ENCODE peak calls at places on chromosomes 1 and 21, in four cellular contexts. D, T, Q and A are unnamed samples. For H3K9me1, the result is how much of the 10 kb centered on the place peaks cover.

GRCh38 chr1:214514819-214515383 is 36.5 kb downstream of the PTPN14 start:
- DNase-seq in D (no peak), T (no peak), Q (no peak), A (no peak)

GRCh38 chr1:220879509-220880366 is 495 bp downstream of the HLX start:
- DNase-seq in D (peak), T (peak), Q (peak), A (no peak)

GRCh38 chr1:203351037-203351625 is at the start of gene FMOD:
- DNase-seq in D (peak), T (no peak), Q (peak), A (no peak)

GRCh38 chr1:53678507-53678906 is 60.5 kb downstream of the GLIS1 start:
- DNase-seq in D (peak), T (no peak), Q (no peak), A (no peak)

GRCh38 chr1:1069061-1069710 is 4.9 kb downstream of the RNF223 start:
- DNase-seq in D (peak), T (peak), Q (peak), A (peak)

GRCh38 chr1:203336097-203336496 is 14.8 kb downstream of the FMOD start:
- DNase-seq in D (no peak), T (no peak), Q (no peak), A (no peak)

GRCh38 chr1:225911207-225912130 is 12.6 kb downstream of the PYCR2 start:
- DNase-seq in D (peak), T (peak), Q (no peak), A (no peak)

GRCh38 chr1:111222308-111223125 is 5.0 kb upstream of the CHI3L2 start:
- DNase-seq in D (peak), T (peak), Q (peak), A (no peak)

GRCh38 chr1:79657916-79658662 is 651.6 kb upstream of the ADGRL4 start:
- DNase-seq in D (peak), T (no peak), Q (no peak), A (no peak)

GRCh38 chr1:109669246-109669948 is 1.5 kb downstream of the GSTM2 start:
- DNase-seq in D (no peak), T (peak), Q (no peak), A (no peak)

GRCh38 chr1:35500439-35500838 is 56.8 kb downstream of the KIAA0319L start:
- DNase-seq in D (no peak), T (no peak), Q (no peak), A (no peak)

GRCh38 chr1:107829083-107829771 is 135.8 kb downstream of the VAV3 start:
- DNase-seq in D (no peak), T (peak), Q (no peak), A (no peak)

GRCh38 chr1:32494196-32494595 is 29.3 kb downstream of the ZBTB8B start:
- DNase-seq in D (no peak), T (no peak), Q (peak), A (no peak)

GRCh38 chr1:201946224-201946908 is at the start of gene LMOD1:
- DNase-seq in D (peak), T (peak), Q (peak), A (no peak)

GRCh38 chr1:151606384-151606783 is 5.5 kb upstream of the SNX27 start:
- DNase-seq in D (peak), T (no peak), Q (no peak), A (peak)

GRCh38 chr1:30520461-30520860 is 202.9 kb downstream of the MATN1 start:
- DNase-seq in D (no peak), T (no peak), Q (no peak), A (no peak)

GRCh38 chr1:35808376-35809155 is 750 bp downstream of the AGO4 start:
- DNase-seq in D (no peak), T (peak), Q (peak), A (no peak)

GRCh38 chr1:178344513-178345077 is 152.2 kb downstream of the CLEC20A start:
- DNase-seq in D (peak), T (peak), Q (peak), A (peak)

GRCh38 chr1:19512545-19512944 is 27.2 kb upstream of the CAPZB start:
- DNase-seq in D (peak), T (no peak), Q (no peak), A (no peak)

GRCh38 chr1:99886841-99887240 is 36.7 kb downstream of the AGL start:
- DNase-seq in D (peak), T (no peak), Q (no peak), A (no peak)

GRCh38 chr1:83113686-83114085 is 885.2 kb downstream of the TTLL7 start:
- DNase-seq in D (no peak), T (no peak), Q (no peak), A (no peak)

GRCh38 chr21:36377391-36377842 is 7.8 kb upstream of the CHAF1B start:
- DNase-seq in D (no peak), T (no peak), Q (no peak), A (no peak)

GRCh38 chr1:55500601-55501000 is 285.4 kb upstream of the USP24 start:
- DNase-seq in D (peak), T (no peak), Q (no peak), A (no peak)

GRCh38 chr1:234997201-234998173 is 131.2 kb downstream of the TOMM20 start:
- DNase-seq in D (peak), T (peak), Q (no peak), A (peak)

DNA sequence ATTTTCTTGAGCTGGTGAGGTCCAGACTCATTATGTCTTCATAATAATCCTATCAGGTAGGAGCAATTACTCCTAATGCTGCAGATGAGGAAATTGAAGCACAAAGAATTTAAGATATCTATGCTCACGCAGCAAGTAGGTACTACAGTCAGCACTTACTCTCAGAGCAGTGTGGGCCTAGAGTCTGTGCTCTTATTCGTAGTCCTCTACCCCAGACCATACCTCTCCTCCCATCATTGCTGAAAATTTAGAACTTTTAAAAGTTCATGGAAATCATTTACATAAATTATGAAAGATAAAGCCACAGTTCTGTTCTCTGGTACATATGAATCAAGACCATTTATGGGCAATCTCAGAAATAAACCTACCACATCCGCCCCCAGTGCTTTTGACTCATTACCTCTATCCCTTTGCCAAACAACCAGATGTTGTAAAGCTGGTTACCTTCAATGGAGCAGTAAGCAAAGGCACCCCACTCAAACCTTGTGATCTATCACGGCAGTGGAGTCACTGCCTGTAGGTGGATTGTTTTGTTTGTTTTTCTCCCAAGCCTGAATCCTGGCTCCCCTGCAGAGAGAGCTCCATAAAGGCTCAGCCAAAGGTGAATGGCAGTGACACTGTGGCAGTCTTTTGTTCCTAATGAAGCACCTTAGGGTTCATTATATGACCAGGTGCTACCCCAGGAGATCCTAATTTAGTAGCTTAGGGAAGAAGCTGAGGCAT is 20.9 kb upstream of the MAN1A2 start:
- DNase-seq in D (peak), T (no peak), Q (no peak), A (no peak)
- H3K27ac ChIP-seq in D (no peak), T (no peak), Q (no peak), A (no peak)

DNA sequence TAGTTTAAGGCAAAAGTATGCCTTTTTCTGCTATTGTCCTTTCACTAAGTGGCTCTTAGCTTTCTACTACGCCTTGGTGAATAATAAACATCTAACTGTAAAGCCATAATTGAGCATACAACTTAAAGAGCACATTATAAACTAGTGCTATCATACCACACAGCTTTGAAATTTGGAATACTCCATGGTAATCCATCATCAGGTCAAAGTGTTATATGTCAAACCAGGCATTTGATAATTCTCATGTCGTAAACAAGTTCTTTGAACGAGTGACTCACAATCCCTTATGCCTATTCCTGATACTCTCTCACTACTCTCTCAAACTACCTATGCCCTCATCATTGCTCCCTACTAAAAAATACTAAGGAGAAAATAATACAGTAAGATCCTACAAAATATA is 60.3 kb upstream of the FMN2 start:
- DNase-seq in D (peak), T (peak), Q (no peak), A (no peak)
- H3K4me2 ChIP-seq in D (peak), T (peak), Q (no peak), A (no peak)

DNA sequence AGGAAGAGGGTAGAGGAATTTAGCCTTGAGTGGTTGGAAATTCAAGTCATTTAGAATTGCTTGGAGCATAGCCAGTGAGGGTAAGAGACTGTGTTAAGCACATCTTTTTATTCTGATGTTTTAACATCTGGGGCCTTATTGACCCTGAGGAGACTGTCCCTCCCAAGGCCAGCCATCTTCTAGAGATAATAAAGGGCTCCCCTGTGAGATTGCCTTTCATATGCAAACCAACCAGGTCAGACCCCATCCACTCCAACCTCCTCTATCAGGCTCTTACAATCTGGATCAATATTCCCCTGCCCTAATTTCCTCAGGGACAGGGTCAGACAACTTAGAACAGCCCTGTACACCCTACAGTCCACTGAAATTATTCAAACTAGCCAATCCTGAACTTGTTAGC is 93.8 kb downstream of the ATP1B1 start:
- DNase-seq in D (no peak), T (no peak), Q (no peak), A (no peak)
- H3K9me1 ChIP-seq in D (under half), T (under half), Q (under half), A (under half)

DNA sequence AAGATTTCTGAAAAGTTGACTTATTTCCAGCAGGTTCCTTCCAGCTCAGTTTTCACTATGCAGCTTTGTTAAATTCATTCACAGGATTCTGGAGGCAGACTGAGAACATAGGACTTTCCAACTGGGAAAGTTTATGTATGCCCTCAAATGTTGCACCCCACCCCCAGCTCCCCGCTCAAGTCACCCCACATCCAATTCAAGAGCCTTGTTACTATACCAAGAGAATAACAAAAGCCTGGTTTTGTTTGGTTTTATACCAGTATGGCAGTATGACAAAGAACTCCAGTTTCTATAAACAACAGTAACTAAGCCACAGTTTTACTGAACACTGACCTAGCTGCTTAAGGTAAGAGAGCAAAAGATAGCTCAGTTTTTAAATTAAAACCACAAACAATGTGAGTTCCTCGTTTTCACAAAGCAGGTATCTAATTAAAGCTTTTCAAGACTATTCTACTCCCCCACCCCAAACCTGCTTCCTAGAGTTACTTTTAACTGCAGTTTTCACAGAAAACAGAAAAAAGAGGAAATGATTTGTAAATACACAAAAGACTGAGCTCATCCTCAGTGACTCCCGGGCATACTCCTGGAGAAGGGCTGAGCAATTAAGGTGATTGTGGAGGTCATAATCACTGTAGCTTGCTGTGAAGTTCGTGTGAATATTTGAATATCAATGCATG is 59.3 kb upstream of the LHX8 start:
- DNase-seq in D (no peak), T (no peak), Q (no peak), A (no peak)
- H3K27ac ChIP-seq in D (no peak), T (no peak), Q (no peak), A (no peak)

GRCh38 chr1:9849691-9850441 is 26.1 kb upstream of the CLSTN1 start:
- DNase-seq in D (no peak), T (no peak), Q (peak), A (no peak)

GRCh38 chr1:9848022-9848421 is 24.3 kb upstream of the CLSTN1 start:
- DNase-seq in D (no peak), T (no peak), Q (peak), A (no peak)

GRCh38 chr1:9850442-9851162 is 26.8 kb upstream of the CLSTN1 start:
- DNase-seq in D (no peak), T (no peak), Q (no peak), A (no peak)

GRCh38 chr1:9852004-9852403 is 28.2 kb upstream of the CLSTN1 start:
- DNase-seq in D (no peak), T (no peak), Q (no peak), A (no peak)

GRCh38 chr1:9852410-9853301 is 28.9 kb upstream of the CLSTN1 start:
- DNase-seq in D (peak), T (no peak), Q (no peak), A (no peak)
- H3K4me2 ChIP-seq in D (no peak), T (no peak), Q (no peak), A (peak)